ENCODE peak calls at places on chromosomes 3 and 15, in seven cellular contexts. D is ovary, M is esophagus muscularis mucosa, B is stomach, H is A549, Y is transverse colon, L is H1. P is an unnamed sample.

GRCh38 chr15:67124111-67124510 is 58.7 kb downstream of the SMAD3 start:
- DNase-seq in D (no peak), M (no peak), B (no peak), H (peak; percentile 69), Y (no peak), L (no peak), P (no peak)

GRCh38 chr3:38114052-38114874 is 22.7 kb downstream of the ACAA1 start:
- DNase-seq in D (no peak), M (no peak), B (no peak), H (no peak), Y (no peak), L (no peak), P (peak; percentile 46)

GRCh38 chr3:194485876-194486539 is 794 bp downstream of the ATP13A3 start:
- DNase-seq in D (peak; percentile 71), M (peak; percentile 91), B (peak; percentile 33), H (no peak), Y (peak; percentile 50), L (no peak), P (peak; percentile 39)

GRCh38 chr3:123559040-123559861 is 25.6 kb downstream of the HACD2 start:
- DNase-seq in D (no peak), M (no peak), B (no peak), H (peak; percentile 53), Y (no peak), L (no peak), P (no peak)

GRCh38 chr3:13095408-13095861 is 22.2 kb upstream of the IQSEC1 start:
- DNase-seq in D (no peak), M (no peak), B (no peak), H (no peak), Y (no peak), L (no peak), P (no peak)

GRCh38 chr3:119783883-119784282 is 2.0 kb downstream of the NR1I2 start:
- DNase-seq in D (no peak), M (no peak), B (no peak), H (no peak), Y (no peak), L (no peak), P (no peak)

GRCh38 chr3:187112934-187113793 is 26.1 kb downstream of the RPL39L start:
- DNase-seq in D (no peak), M (no peak), B (no peak), H (peak; percentile 13), Y (no peak), L (no peak), P (no peak)

GRCh38 chr15:33169625-33170024 is 24.9 kb downstream of the FMN1 start:
- DNase-seq in D (no peak), M (no peak), B (no peak), H (no peak), Y (no peak), L (no peak), P (no peak)

GRCh38 chr3:112126501-112126900 is 6.5 kb downstream of the GCSAM start:
- DNase-seq in D (no peak), M (no peak), B (no peak), H (no peak), Y (no peak), L (no peak), P (no peak)

GRCh38 chr15:73335026-73335425 is 33.7 kb downstream of the HCN4 start:
- DNase-seq in D (no peak), M (no peak), B (no peak), H (no peak), Y (no peak), L (no peak), P (no peak)

DNA sequence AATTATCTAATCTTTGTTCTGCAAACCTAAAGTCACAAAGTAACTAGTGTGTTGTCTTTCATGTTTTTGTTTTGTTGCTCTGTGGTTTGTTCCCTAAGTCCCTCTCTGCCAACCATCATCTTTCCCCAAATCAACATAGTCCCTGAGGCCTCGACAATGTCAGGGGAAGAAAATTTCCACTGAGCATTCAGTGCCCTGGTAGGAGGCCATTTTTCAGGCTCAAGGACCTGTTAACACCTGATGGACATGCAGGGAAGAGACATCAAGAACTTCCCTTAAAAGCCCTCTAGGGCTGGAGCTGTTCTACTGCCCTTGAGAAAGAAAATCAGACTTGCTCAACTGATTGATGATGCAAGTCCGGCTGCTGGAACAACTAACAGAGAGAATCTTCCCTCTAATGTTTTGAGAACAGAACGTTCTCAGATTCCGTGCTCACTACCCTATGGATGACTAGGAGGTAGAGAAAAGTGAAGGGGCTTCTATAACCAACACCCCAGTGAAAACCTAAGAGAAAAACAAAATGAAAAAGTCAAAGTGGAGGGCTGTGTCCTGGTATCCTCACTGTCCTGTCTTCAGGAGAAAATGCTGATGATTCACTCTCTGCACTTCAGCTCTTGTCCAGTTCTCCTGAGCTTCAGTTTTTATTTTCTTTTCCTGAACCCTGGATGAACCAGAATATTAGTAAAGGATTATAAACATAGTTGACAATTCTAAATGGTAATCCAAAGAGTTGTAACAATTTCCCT is 373.1 kb downstream of the FOXP1 start:
- DNase-seq in D (no peak), M (no peak), B (peak; percentile 35), H (peak; percentile 64), Y (peak; percentile 39), L (no peak), P (no peak)
- TF ChIP-seq EP300 in D (no peak), M (peak; percentile 81), B (peak; percentile 38), H (no peak), Y (peak; percentile 85), L (no peak), P (no peak)

GRCh38 chr3:150603888-150604319 is 783 bp downstream of the SELENOT start:
- DNase-seq in D (no peak), M (no peak), B (no peak), H (no peak), Y (no peak), L (no peak), P (no peak)

GRCh38 chr3:150605998-150606641 is 3.0 kb downstream of the SELENOT start:
- DNase-seq in D (no peak), M (no peak), B (no peak), H (no peak), Y (no peak), L (no peak), P (peak; percentile 34)

GRCh38 chr3:150599611-150600297 is 3.4 kb upstream of the SELENOT start:
- DNase-seq in D (no peak), M (no peak), B (no peak), H (no peak), Y (no peak), L (no peak), P (no peak)

GRCh38 chr3:150603090-150603887 is at the start of gene SELENOT:
- DNase-seq in D (peak; percentile 97), M (peak; percentile 98), B (peak; percentile 96), H (peak; percentile 97), Y (peak; percentile 95), L (peak; percentile 96), P (peak; percentile 94)

DNA sequence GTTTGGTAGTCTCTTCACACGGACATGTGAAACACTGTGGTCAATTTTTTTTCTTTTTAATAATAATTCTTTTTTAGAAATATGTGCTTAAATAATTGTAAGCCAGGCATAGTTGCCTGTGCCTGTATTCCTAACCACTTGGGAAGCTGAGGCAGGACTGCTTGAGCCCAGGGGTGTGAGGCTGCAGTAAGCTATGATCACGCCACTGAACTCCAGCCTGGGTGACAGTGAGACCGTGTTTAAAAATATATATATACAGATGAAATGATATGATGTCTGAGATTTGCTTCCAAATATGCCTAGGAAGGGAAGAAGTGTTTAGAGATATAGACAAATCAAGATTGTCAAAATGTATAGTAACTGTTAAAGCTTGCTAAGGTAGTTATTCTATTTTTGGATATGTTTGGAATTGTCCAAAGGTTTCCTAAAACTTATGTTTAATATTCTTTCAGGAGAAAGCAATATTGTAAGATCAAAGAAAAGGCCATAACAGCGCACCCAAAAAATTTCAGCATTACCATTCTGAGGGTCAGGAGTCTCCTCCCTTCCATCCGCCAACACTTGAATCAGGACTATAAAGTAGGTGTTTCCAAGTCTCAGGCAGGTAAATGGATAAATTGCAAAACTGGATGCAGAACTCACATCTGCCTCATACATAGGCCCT is 563 bp upstream of the SELENOT start:
- DNase-seq in D (no peak), M (no peak), B (no peak), H (no peak), Y (no peak), L (no peak), P (no peak)
- TF ChIP-seq EP300 in D (no peak), M (no peak), B (no peak), H (no peak), Y (no peak), L (no peak), P (no peak)

DNA sequence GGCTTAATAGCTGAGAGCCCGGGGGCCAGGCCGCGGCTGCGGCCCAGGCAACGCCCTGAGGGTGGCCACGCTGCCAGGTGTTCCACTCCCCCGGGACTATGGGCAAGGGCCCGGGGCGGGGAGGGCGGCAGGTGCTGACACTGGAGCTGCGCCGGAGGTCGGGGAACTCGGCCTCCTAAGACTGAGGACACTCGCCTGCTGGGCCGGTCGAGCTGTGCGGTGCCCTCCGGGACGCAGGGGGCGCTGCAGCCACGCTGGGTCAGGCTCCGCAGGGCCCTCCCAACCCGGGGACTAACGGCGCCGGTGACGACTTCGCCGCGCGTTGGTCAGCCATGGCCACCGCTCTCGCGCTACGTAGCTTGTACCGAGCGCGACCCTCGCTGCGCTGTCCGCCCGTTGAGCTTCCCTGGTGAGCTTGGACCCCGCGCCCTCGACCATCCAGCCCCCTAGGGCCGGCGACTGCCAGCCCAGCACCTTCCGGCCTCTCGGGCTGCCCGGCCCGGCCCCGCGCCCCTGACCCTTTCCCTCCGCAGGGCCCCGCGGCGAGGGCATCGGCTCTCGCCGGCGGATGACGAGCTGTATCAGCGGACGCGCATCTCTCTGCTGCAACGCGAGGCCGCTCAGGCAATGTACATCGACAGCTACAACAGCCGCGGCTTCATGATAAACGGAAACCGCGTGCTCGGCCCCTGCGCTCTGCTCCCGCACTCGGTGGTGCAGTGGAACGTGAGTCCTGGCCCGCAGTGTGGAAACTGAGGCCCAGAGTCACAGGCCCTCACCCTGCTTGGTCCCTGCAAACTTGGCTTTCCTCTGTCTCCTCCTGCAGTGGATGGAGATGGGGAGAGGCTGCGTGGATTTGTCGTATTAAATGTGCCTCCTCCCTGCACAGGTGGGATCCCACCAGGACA is at the start of gene NDUFAF3:
- DNase-seq in D (peak; percentile 95), M (peak; percentile 95), B (peak; percentile 95), H (peak; percentile 96), Y (peak; percentile 95), L (peak; percentile 98), P (peak; percentile 93)
- TF ChIP-seq EP300 in D (no peak), M (no peak), B (no peak), H (no peak), Y (no peak), L (no peak), P (peak; percentile 34)

GRCh38 chr3:159775372-159775961 is 213.2 kb upstream of the IL12A start:
- DNase-seq in D (peak; percentile 39), M (no peak), B (no peak), H (no peak), Y (peak; percentile 43), L (peak; percentile 71), P (no peak)
- TF ChIP-seq EP300 in D (no peak), M (no peak), B (peak; percentile 21), H (no peak), Y (no peak), L (peak; percentile 31), P (no peak)

DNA sequence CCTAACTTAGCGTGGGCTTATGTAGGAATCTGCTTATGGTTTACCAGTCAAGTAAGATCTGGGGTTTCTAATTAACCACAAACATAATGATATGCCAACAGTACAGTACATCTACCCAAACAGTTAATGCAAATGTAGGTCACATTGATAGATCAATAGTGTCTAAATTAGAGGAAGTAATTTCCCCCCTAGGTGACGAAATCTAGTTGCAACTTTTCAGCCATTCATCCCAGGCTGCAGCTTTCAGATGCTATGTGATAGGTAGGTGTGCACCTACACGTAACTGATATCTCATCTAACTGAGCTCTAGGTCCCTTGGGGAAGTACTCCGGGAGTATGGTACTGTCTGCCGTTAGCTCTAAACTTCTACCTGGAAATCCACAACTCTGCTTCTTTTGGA is 57.2 kb downstream of the CRTC3 start:
- DNase-seq in D (no peak), M (no peak), B (no peak), H (no peak), Y (no peak), L (no peak), P (no peak)
- TF ChIP-seq EP300 in D (no peak), M (no peak), B (no peak), H (no peak), Y (no peak), L (no peak), P (no peak)